ENCODE peak calls at places on chromosomes 4 and X, in ten cellular contexts. A is ACHN; I is T-helper 2 cell; J is activated CD4-positive, alpha-beta T cell treated with anti-CD3 and anti-CD28 coated beads for 24 hours; Z is fibroblast of pulmonary artery; E is astrocyte of the spinal cord; M is glutamatergic neuron; F is cardiac muscle cell; G is NCI-H524 treated with DMSO at 0.1 percent for 48 hours; C is ELR. N is an unnamed sample.

GRCh38 chr4:54513231-54513630 is 144.5 kb upstream of the KIT start:
- DNase-seq in A (peak; percentile 24), I (no peak), J (no peak), Z (peak; percentile 85), E (peak; percentile 90), M (no peak), F (no peak), G (no peak), C (peak; percentile 76), N (no peak)

GRCh38 chr4:40403079-40403478 is 67.9 kb downstream of the CHRNA9 start:
- DNase-seq in A (no peak), I (no peak), J (no peak), Z (no peak), E (no peak), M (no peak), F (peak; percentile 28), G (no peak), C (no peak), N (no peak)

GRCh38 chrX:109635151-109635550 is 10.2 kb upstream of the KCNE5 start:
- DNase-seq in A (peak; percentile 13), I (no peak), J (no peak), Z (peak; percentile 34), E (peak; percentile 19), M (peak; percentile 16), F (peak; percentile 41), G (no peak), C (peak; percentile 35), N (no peak)

GRCh38 chr4:108030332-108030731 is 40.6 kb downstream of the HADH start:
- DNase-seq in A (peak; percentile 27), I (no peak), J (peak; percentile 57), Z (peak; percentile 77), E (peak; percentile 76), M (peak; percentile 60), F (peak; percentile 60), G (peak; percentile 12), C (peak; percentile 79), N (peak; percentile 65)

GRCh38 chrX:30643313-30643821 is 9.9 kb upstream of the GK start:
- DNase-seq in A (no peak), I (no peak), J (no peak), Z (peak; percentile 84), E (no peak), M (no peak), F (no peak), G (no peak), C (peak; percentile 41), N (no peak)

GRCh38 chrX:9110808-9111207 is 76.9 kb upstream of the FAM9B start:
- DNase-seq in A (no peak), I (no peak), J (no peak), Z (no peak), E (no peak), M (no peak), F (no peak), G (no peak), C (no peak), N (no peak)

GRCh38 chr4:34170941-34171340 is 2073.4 kb downstream of the ARAP2 start:
- DNase-seq in A (no peak), I (no peak), J (no peak), Z (peak; percentile 9), E (peak; percentile 33), M (no peak), F (no peak), G (no peak), C (peak; percentile 80), N (no peak)

GRCh38 chrX:33970028-33970932 is 161.8 kb downstream of the FAM47A start:
- DNase-seq in A (no peak), I (no peak), J (no peak), Z (no peak), E (no peak), M (no peak), F (no peak), G (no peak), C (no peak), N (no peak)

GRCh38 chrX:122270809-122271494 is 913.1 kb upstream of the GRIA3 start:
- DNase-seq in A (no peak), I (no peak), J (no peak), Z (no peak), E (no peak), M (no peak), F (no peak), G (no peak), C (no peak), N (no peak)

GRCh38 chr4:187128971-187129370 is 405.3 kb upstream of the FAT1 start:
- DNase-seq in A (no peak), I (no peak), J (no peak), Z (peak; percentile 27), E (peak; percentile 73), M (no peak), F (no peak), G (no peak), C (peak; percentile 63), N (no peak)

GRCh38 chr4:189304755-189305154 is 635.9 kb upstream of the FRG1 start:
- DNase-seq in A (no peak), I (no peak), J (no peak), Z (peak; percentile 5), E (no peak), M (no peak), F (no peak), G (no peak), C (no peak), N (no peak)

GRCh38 chr4:22237155-22237751 is 278.6 kb downstream of the ADGRA3 start:
- DNase-seq in A (peak; percentile 63), I (no peak), J (peak; percentile 1), Z (peak; percentile 8), E (no peak), M (peak; percentile 80), F (peak; percentile 47), G (no peak), C (peak; percentile 32), N (peak; percentile 69)

GRCh38 chr4:67587156-67587555 is 28.6 kb downstream of the STAP1 start:
- DNase-seq in A (peak; percentile 4), I (no peak), J (no peak), Z (no peak), E (no peak), M (no peak), F (no peak), G (no peak), C (no peak), N (no peak)

GRCh38 chr4:171993247-171993646 is 180.0 kb downstream of the GALNTL6 start:
- DNase-seq in A (no peak), I (no peak), J (no peak), Z (no peak), E (no peak), M (no peak), F (no peak), G (no peak), C (no peak), N (no peak)

GRCh38 chr4:185399466-185399865 is 2.8 kb downstream of the ANKRD37 start:
- DNase-seq in A (no peak), I (no peak), J (no peak), Z (no peak), E (no peak), M (no peak), F (no peak), G (no peak), C (no peak), N (no peak)

GRCh38 chr4:174674305-174674840 is 152.1 kb upstream of the HPGD start:
- DNase-seq in A (no peak), I (no peak), J (no peak), Z (peak; percentile 53), E (no peak), M (no peak), F (no peak), G (no peak), C (no peak), N (no peak)

GRCh38 chrX:112011376-112011775 is 71.2 kb downstream of the TRPC5 start:
- DNase-seq in A (no peak), I (no peak), J (no peak), Z (no peak), E (no peak), M (no peak), F (no peak), G (no peak), C (no peak), N (no peak)

GRCh38 chr4:167989815-167990214 is 102.5 kb upstream of the ANXA10 start:
- DNase-seq in A (no peak), I (no peak), J (no peak), Z (peak; percentile 22), E (no peak), M (no peak), F (no peak), G (no peak), C (peak; percentile 31), N (no peak)

GRCh38 chrX:68354869-68355628 is 78.2 kb downstream of the OPHN1 start:
- DNase-seq in A (no peak), I (no peak), J (no peak), Z (no peak), E (peak; percentile 8), M (no peak), F (no peak), G (no peak), C (peak; percentile 16), N (no peak)

GRCh38 chr4:112637552-112637866 is 566 bp downstream of the LARP7 start:
- DNase-seq in A (no peak), I (no peak), J (no peak), Z (no peak), E (no peak), M (no peak), F (no peak), G (no peak), C (no peak), N (no peak)

GRCh38 chrX:70998402-70999027 is 67.6 kb upstream of the SLC7A3 start:
- DNase-seq in A (peak; percentile 27), I (no peak), J (no peak), Z (peak; percentile 61), E (peak; percentile 43), M (no peak), F (peak; percentile 51), G (no peak), C (peak; percentile 46), N (peak; percentile 15)

GRCh38 chr4:95061220-95061619 is 303.5 kb downstream of the BMPR1B start:
- DNase-seq in A (no peak), I (no peak), J (no peak), Z (peak; percentile 63), E (peak; percentile 42), M (no peak), F (no peak), G (no peak), C (no peak), N (no peak)

GRCh38 chr4:124265701-124266100 is 446.8 kb downstream of the ANKRD50 start:
- DNase-seq in A (no peak), I (no peak), J (no peak), Z (peak; percentile 17), E (peak; percentile 61), M (no peak), F (no peak), G (no peak), C (no peak), N (no peak)

GRCh38 chr4:70818173-70818856 is 21.4 kb downstream of the GRSF1 start:
- DNase-seq in A (no peak), I (no peak), J (no peak), Z (no peak), E (no peak), M (no peak), F (no peak), G (no peak), C (no peak), N (no peak)

GRCh38 chr4:136424052-136424451 is 1108.2 kb downstream of the PCDH18 start:
- DNase-seq in A (no peak), I (no peak), J (no peak), Z (no peak), E (no peak), M (no peak), F (no peak), G (no peak), C (no peak), N (no peak)

GRCh38 chrX:37922926-37923325 is 75.6 kb upstream of the DYNLT3 start:
- DNase-seq in A (no peak), I (no peak), J (no peak), Z (peak; percentile 8), E (no peak), M (no peak), F (no peak), G (no peak), C (no peak), N (no peak)

GRCh38 chr4:7909463-7909862 is 30.2 kb downstream of the AFAP1 start:
- DNase-seq in A (no peak), I (no peak), J (no peak), Z (no peak), E (no peak), M (no peak), F (no peak), G (no peak), C (no peak), N (no peak)

GRCh38 chrX:2159393-2159792 is 341.4 kb downstream of the DHRSX start:
- DNase-seq in A (no peak), I (no peak), J (no peak), Z (no peak), E (no peak), M (no peak), F (no peak), G (no peak), C (no peak), N (no peak)